ENCODE peak calls at places on chromosomes 5 and 9, in six cellular contexts. F is IMR-90, B is SK-N-SH, U is GM12878, O is K562, S is H1. Z is an unnamed sample.

GRCh38 chr5:82045526-82046267 is 73.9 kb downstream of the ATG10 start:
- DNase-seq in U (no peak), F (peak; percentile 76), B (no peak), O (no peak), S (no peak), Z (no peak)

GRCh38 chr5:175321927-175322532 is 122.0 kb downstream of the DRD1 start:
- DNase-seq in B (no peak), F (peak; percentile 45), U (no peak), S (peak; percentile 65), O (peak; percentile 59), Z (peak; percentile 16)

GRCh38 chr5:128216860-128217531 is 133.4 kb downstream of the SLC12A2 start:
- DNase-seq in S (no peak), B (no peak), U (no peak), O (no peak), F (peak; percentile 70), Z (no peak)

GRCh38 chr5:137191179-137191578 is 307.9 kb downstream of the SPOCK1 start:
- DNase-seq in U (no peak), S (no peak), B (no peak), F (no peak), O (no peak), Z (no peak)

GRCh38 chr5:158731014-158731413 is 368.7 kb downstream of the EBF1 start:
- DNase-seq in O (no peak), F (no peak), U (no peak), B (no peak), S (no peak), Z (no peak)

GRCh38 chr5:172459396-172460165 is 5.3 kb upstream of the SH3PXD2B start:
- DNase-seq in B (no peak), S (no peak), U (no peak), O (no peak), F (no peak), Z (no peak)

GRCh38 chr5:157611571-157612067 is 36.0 kb upstream of the ADAM19 start:
- DNase-seq in O (peak; percentile 17), B (no peak), S (no peak), F (no peak), U (peak; percentile 79), Z (no peak)

GRCh38 chr5:159175547-159175946 is 33.8 kb downstream of the RNF145 start:
- DNase-seq in B (no peak), O (no peak), F (peak; percentile 55), U (no peak), S (no peak), Z (no peak)

GRCh38 chr9:76932778-76933177 is 26.9 kb upstream of the PRUNE2 start:
- DNase-seq in F (peak; percentile 18), S (no peak), O (no peak), B (no peak), U (no peak), Z (no peak)

GRCh38 chr9:114266969-114267368 is 55.9 kb upstream of the ORM1 start:
- DNase-seq in B (no peak), U (no peak), O (no peak), S (no peak), F (peak; percentile 68), Z (no peak)

GRCh38 chr5:32109236-32109635 is 64.9 kb downstream of the GOLPH3 start:
- DNase-seq in S (no peak), B (no peak), F (peak; percentile 20), U (no peak), O (no peak), Z (no peak)

GRCh38 chr5:103519550-103519949 is 43.0 kb downstream of the NUDT12 start:
- DNase-seq in U (no peak), S (no peak), F (peak; percentile 8), O (peak; percentile 9), B (no peak), Z (no peak)
- H2AFZ ChIP-seq in U (no peak overlapping the region), S (no peak overlapping the region), F (no peak overlapping the region), O (no peak overlapping the region), B (no peak overlapping the region), Z (no peak overlapping the region)

GRCh38 chr9:129458155-129458661 is 162.7 kb downstream of the C9orf50 start:
- DNase-seq in B (no peak), S (no peak), O (peak; percentile 33), F (no peak), U (peak; percentile 24), Z (no peak)
- TF ChIP-seq RAD21 in B (no peak), S (no peak), O (no peak), F (no peak), U (no peak), Z (no peak)

GRCh38 chr9:130692365-130692764 is 1.2 kb upstream of the EXOSC2 start:
- DNase-seq in F (no peak), B (peak; percentile 38), S (peak; percentile 94), U (no peak), O (no peak), Z (no peak)
- H2AFZ ChIP-seq in F (peak overlapping the region; percentile 79), B (no peak overlapping the region), S (peak overlapping the region; percentile 99), U (no peak overlapping the region), O (peak overlapping the region; percentile 42), Z (no peak overlapping the region)

DNA sequence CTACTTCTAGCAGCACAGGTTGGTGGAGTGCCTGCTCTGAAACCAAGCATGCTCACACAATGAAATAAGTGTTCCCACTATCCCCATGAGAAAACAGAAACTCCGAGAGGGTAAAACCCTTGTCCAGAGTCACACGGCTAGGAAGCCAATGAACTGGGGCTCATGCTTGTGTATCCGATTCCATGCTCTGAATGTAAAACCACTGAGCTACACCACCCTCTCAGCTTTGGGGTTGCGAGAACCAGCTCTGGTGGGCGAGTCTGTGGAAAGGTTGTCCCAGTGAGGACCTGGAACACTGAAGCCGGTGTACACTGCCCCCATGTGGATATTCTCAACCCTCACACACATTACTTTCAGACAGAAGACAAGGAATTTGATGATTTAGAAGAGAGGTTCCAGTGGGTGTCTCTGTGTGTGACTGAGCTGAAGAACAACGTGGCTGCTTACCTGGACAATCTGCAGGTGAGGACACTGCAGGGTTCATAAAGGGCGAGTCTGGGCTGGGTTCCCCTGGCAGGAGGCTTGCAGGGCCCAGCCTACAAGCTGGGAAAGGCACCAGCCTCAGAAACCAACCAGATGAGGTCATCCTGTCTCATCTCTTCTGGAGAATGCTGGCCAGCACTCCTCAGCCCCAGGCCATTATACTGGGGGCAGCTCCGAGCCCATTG is 37.4 kb downstream of the ARHGEF37 start:
- DNase-seq in F (peak; percentile 72), U (peak; percentile 62), S (peak; percentile 56), B (peak; percentile 78), O (peak; percentile 80), Z (peak; percentile 47)
- TF ChIP-seq RAD21 in F (peak; percentile 83), U (peak; percentile 84), S (peak; percentile 90), B (peak; percentile 80), O (peak; percentile 86), Z (peak; percentile 97)

GRCh38 chr5:30802961-30803705 is 390.4 kb upstream of the CDH6 start:
- DNase-seq in U (no peak), O (no peak), F (peak; percentile 42), S (no peak), B (no peak), Z (no peak)
- H2AFZ ChIP-seq in U (no peak overlapping the region), O (no peak overlapping the region), F (no peak overlapping the region), S (no peak overlapping the region), B (no peak overlapping the region), Z (no peak overlapping the region)

DNA sequence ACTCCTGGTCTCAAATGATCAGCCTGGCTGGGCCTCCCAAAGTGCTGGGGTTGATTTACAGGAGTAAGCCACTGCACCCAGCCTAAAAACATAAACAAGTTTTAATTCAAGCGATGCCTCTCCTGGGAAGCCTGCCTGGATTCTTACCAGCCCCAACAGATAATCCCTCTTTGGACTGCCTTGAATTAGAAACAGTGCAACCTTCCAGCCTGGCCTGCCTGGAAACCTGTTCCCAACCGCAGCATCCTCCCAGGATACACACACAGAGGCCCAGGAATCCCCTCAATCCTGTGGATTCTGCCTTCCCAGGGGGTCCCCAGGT is 19.2 kb downstream of the PTGES start:
- DNase-seq in B (no peak), F (no peak), S (no peak), U (no peak), O (no peak), Z (no peak)
- TF ChIP-seq RAD21 in B (no peak), F (no peak), S (no peak), U (no peak), O (no peak), Z (no peak)

DNA sequence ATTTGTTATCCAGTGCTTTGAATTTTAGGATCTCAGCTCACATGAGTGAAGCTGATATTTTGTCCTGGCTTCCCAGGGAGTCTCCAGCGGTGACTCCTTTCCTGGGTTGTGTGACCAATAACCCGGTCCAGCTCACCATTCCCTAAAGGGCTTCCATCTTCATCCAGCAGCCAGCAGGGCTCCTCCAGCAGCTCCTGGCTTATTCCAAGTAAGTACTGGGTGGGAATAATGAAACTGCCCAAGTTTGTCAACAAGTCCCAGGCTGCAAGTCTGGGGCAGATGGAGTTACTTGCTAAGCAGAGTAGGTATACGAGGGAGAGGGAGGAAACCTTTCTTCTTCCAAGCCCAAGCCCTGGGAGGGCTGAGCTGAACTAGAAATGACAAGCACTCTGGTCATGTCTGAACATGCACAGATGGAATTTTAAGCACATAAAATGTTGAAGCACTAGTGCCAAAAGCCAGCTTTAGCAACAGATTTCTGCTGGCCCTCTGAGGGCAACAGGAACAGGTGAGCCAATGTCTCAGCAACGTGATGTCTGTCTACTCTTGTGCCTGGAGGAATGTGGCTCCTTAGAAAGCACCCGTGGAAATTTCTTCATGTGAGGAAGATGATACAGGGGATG is 153.7 kb upstream of the DAPK1 start:
- DNase-seq in U (no peak), B (no peak), F (no peak), S (no peak), O (no peak), Z (no peak)
- H2AFZ ChIP-seq in U (no peak overlapping the region), B (no peak overlapping the region), F (no peak overlapping the region), S (no peak overlapping the region), O (no peak overlapping the region), Z (no peak overlapping the region)

DNA sequence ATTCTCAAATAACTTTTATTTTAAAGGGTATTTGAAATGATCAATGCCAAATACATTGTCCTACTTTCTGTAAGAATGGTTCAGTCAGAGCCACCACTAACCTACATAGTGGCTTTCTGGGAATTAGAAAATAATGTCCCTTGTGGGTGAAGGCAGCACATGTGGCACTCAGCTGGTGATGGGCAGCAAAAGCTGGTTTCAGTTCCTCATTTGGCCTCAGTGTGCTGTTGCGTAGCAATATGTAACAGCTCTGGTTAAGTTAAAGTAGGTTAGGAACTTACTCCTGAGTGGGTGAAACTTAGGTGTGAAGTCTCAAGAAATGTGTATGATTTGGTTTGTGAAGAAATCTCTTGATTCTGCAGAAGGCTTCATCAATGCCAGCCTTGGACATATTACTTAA is 99.6 kb upstream of the SPEF2 start:
- DNase-seq in F (no peak), O (no peak), S (no peak), U (peak; percentile 70), B (no peak), Z (no peak)
- TF ChIP-seq RAD21 in F (no peak), O (no peak), S (no peak), U (no peak), B (no peak), Z (no peak)